ENCODE peak calls at places on chromosomes 7 and 10, in seven cellular contexts. V is stomach, J is A549, T is sigmoid colon, M is HepG2, Z is ovary, F is transverse colon. P is an unnamed sample.
A peak's percentile ranks its signal among the peaks of the same experiment; 100 is the strongest.

GRCh38 chr10:129191848-129192247 is 275.2 kb upstream of the MGMT start:
- DNase-seq in M (no peak), F (no peak), Z (no peak), J (no peak), T (peak; percentile 72), V (no peak), P (no peak)

GRCh38 chr10:91756286-91756685 is 41.9 kb upstream of the TNKS2 start:
- DNase-seq in V (no peak), F (no peak), M (no peak), J (no peak), Z (no peak), T (no peak), P (no peak)

GRCh38 chr7:29764227-29764626 is 42.1 kb upstream of the WIPF3 start:
- DNase-seq in F (peak; percentile 17), J (no peak), V (peak; percentile 55), M (no peak), Z (no peak), T (no peak), P (no peak)

GRCh38 chr10:6406220-6407033 is 173.6 kb downstream of the PRKCQ start:
- DNase-seq in F (no peak), V (no peak), M (peak; percentile 8), T (no peak), J (peak; percentile 53), Z (no peak), P (no peak)

GRCh38 chr10:82576093-82576492 is 701.1 kb downstream of the NRG3 start:
- DNase-seq in F (no peak), M (no peak), V (no peak), J (no peak), T (no peak), Z (no peak), P (no peak)

GRCh38 chr7:16810112-16810511 is 5.3 kb upstream of the AGR2 start:
- DNase-seq in V (no peak), Z (no peak), T (no peak), M (no peak), F (no peak), J (no peak), P (no peak)

GRCh38 chr7:50335795-50336754 is 31.6 kb downstream of the IKZF1 start:
- DNase-seq in T (peak; percentile 61), F (peak; percentile 68), M (no peak), J (no peak), Z (no peak), V (no peak), P (no peak)

GRCh38 chr10:103510791-103511757 is 17.6 kb downstream of the NEURL1 start:
- DNase-seq in J (no peak), F (no peak), T (no peak), V (no peak), M (no peak), Z (no peak), P (no peak)

GRCh38 chr10:129163536-129163935 is 303.5 kb upstream of the MGMT start:
- DNase-seq in T (no peak), F (no peak), V (no peak), M (no peak), Z (no peak), J (no peak), P (no peak)

GRCh38 chr7:108294595-108294994 is 161.6 kb downstream of the NRCAM start:
- DNase-seq in V (no peak), M (no peak), F (no peak), J (no peak), T (no peak), Z (no peak), P (no peak)

GRCh38 chr7:35755711-35756110 is 45.1 kb upstream of the SEPTIN7 start:
- DNase-seq in F (no peak), T (no peak), M (no peak), Z (no peak), J (no peak), V (no peak), P (no peak)

GRCh38 chr10:43218951-43219837 is 47.7 kb downstream of the RASGEF1A start:
- DNase-seq in J (no peak), M (no peak), T (peak; percentile 57), F (no peak), Z (no peak), V (no peak), P (no peak)

GRCh38 chr10:87635498-87636312 is 24.0 kb upstream of the PAPSS2 start:
- DNase-seq in V (no peak), T (no peak), J (peak; percentile 68), Z (no peak), M (peak; percentile 43), F (no peak), P (no peak)

GRCh38 chr10:47402681-47403301 is 18.7 kb upstream of the ZNF488 start:
- DNase-seq in J (peak; percentile 78), M (peak; percentile 70), T (peak; percentile 82), V (no peak), F (peak; percentile 26), Z (peak; percentile 64), P (peak; percentile 30)

GRCh38 chr10:108352771-108353170 is 1188.3 kb upstream of the SORCS1 start:
- DNase-seq in F (no peak), M (no peak), Z (no peak), V (no peak), T (no peak), J (no peak), P (no peak)

GRCh38 chr10:126017961-126018560 is 121.7 kb downstream of the FANK1 start:
- DNase-seq in V (no peak), Z (no peak), J (no peak), T (no peak), M (no peak), F (no peak), P (no peak)

GRCh38 chr7:27994639-27995038 is 186.0 kb downstream of the JAZF1 start:
- DNase-seq in Z (no peak), F (peak; percentile 45), M (no peak), T (no peak), J (no peak), V (no peak), P (no peak)

GRCh38 chr10:69766161-69766910 is 35.4 kb upstream of the COL13A1 start:
- DNase-seq in T (no peak), M (no peak), V (no peak), J (no peak), Z (no peak), F (no peak), P (no peak)

GRCh38 chr7:14691597-14692203 is 210.9 kb downstream of the DGKB start:
- DNase-seq in Z (peak; percentile 25), F (peak; percentile 41), T (peak; percentile 67), M (peak; percentile 1), J (peak; percentile 32), V (peak; percentile 40), P (peak; percentile 46)

GRCh38 chr10:69734416-69734796 is 67.3 kb upstream of the COL13A1 start:
- DNase-seq in T (no peak), M (no peak), Z (no peak), V (no peak), F (no peak), J (no peak), P (no peak)

DNA sequence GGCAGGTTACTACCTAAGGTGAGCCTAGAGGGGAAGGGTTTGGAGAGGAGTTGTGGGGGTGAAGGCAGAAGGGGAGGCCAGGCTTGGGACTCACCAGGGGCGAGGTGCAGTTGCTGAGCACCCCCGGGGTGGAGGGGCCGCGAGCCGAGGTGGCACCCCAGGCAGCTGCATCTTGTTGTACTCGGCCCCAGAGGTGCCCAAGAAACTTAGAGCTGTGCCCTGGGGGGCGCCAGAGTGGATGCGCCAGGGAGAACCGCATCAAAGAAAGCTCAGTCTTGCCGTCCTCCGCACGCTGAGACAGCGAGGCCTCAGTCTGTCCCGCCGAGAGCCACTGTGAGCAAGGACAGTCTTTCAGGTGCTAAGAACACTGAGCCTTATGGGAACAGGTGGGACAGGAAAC is 7.4 kb downstream of the ATG9B start:
- DNase-seq in V (no peak), Z (no peak), M (no peak), F (no peak), J (no peak), T (no peak), P (no peak)
- H3K4me1 ChIP-seq in V (peaks cover 32% of the 10 kb centered on the region), Z (peaks cover 6% of the 10 kb centered on the region), M (peaks cover 56% of the 10 kb centered on the region), F (peaks cover 34% of the 10 kb centered on the region), J (peaks cover 14% of the 10 kb centered on the region), T (peaks cover 35% of the 10 kb centered on the region), P (peaks cover 30% of the 10 kb centered on the region)

GRCh38 chr10:116170815-116171250 is 102.2 kb downstream of the GFRA1 start:
- DNase-seq in M (no peak), Z (no peak), V (no peak), J (no peak), T (no peak), F (no peak), P (no peak)
- TF ChIP-seq EP300 in M (no peak), Z (no peak), V (no peak), J (no peak), T (no peak), F (no peak), P (no peak)

DNA sequence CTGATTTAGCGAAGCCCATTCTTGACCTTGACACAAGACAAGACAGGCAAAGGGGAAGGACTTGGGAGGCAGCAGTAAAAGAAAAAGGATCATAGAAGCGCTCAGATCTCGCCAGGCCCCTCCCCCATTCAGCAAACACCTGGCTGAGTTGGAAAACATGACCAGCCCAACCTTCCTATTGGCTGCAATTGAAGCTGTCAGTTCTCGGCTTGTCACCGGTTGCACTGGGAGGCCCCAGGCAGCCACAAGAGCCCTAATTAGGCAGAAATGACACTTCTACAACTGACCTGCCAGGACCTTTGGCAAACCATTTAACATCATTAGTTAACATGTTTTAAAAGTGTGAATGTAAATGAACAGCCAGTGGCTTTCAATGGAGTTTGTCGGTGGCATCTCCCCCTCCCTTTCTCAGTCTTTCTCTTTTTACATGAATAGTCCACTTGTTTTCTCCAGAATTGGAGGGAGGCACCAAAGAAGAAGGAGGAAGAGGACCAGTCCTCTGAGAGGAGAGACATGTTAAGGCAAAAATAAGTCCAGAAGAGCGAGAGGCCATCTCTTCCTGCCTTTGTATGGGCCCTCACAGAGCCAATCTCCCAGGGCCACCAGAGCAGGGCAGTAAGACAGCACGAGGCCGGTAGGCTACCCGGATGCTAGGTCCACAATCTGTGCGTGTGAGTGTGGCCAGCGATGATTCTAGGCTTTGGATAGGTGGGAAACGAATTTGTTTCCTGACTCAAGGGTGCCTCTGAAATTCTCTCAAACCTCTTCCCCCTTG is 15.1 kb upstream of the ENO4 start:
- DNase-seq in V (no peak), T (no peak), Z (no peak), F (no peak), J (no peak), M (no peak), P (no peak)
- H3K4me1 ChIP-seq in V (no peaks in the 10 kb centered on the region), T (no peaks in the 10 kb centered on the region), Z (no peaks in the 10 kb centered on the region), F (no peaks in the 10 kb centered on the region), J (peaks cover 13% of the 10 kb centered on the region), M (peaks cover 13% of the 10 kb centered on the region), P (no peaks in the 10 kb centered on the region)

GRCh38 chr10:110206988-110207804 is at the start of gene MXI1:
- DNase-seq in M (peak; percentile 44), T (peak; percentile 87), F (peak; percentile 90), V (peak; percentile 84), J (peak; percentile 92), Z (peak; percentile 71), P (peak; percentile 74)
- TF ChIP-seq EP300 in M (no peak), T (no peak), F (no peak), V (no peak), J (no peak), Z (no peak), P (peak; percentile 94)

DNA sequence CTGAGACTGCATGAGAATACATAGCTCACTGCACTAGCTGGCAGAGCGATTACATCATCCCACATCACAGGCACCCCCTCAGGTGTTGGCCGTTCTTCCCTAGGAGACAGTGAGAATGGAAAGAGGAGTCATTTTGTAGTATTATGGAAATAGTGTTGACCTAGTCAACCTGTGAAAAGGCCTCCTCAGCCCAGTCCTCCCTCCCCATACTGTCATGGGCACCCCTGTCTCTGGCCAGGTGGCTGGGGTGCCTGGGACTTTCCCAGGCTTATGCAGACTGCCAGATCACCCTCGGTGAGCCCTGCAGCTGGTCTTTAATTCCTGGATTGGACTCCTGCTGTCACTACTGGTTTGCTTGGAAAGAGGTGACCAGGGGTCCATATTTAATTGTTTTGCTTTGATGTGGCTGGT is 4.0 kb downstream of the INPP5A start:
- DNase-seq in Z (no peak), T (peak; percentile 54), M (no peak), V (no peak), J (no peak), F (no peak), P (no peak)
- H3K4me1 ChIP-seq in Z (peaks cover 23% of the 10 kb centered on the region), T (peaks cover 76% of the 10 kb centered on the region), M (peaks cover 53% of the 10 kb centered on the region), V (peaks cover 69% of the 10 kb centered on the region), J (peaks cover 9% of the 10 kb centered on the region), F (peaks cover 55% of the 10 kb centered on the region), P (peaks cover 60% of the 10 kb centered on the region)